ENCODE peak calls at places on chromosomes 4 and X, in seven cellular contexts. One of them, this sample, is unnamed.

GRCh38 chr4:1685604-1686150 is 1.6 kb upstream of the FAM53A start:
- DNase-seq in dorsolateral prefrontal cortex: no peak
- DNase-seq in SIG-M5: no peak
- DNase-seq in activated naive CD8-positive, alpha-beta T cell treated with anti-CD3 and anti-CD28 coated beads, Interleukin-2, amount 50 U/mL, for 24 hours: no peak
- DNase-seq in RWPE1: no peak
- DNase-seq in WTC11: no peak
- DNase-seq in T follicular helper cell: no peak
- DNase-seq in this sample: no peak

GRCh38 chr4:128863314-128864075 is 54.0 kb downstream of the JADE1 start:
- DNase-seq in SIG-M5: no peak
- DNase-seq in activated naive CD8-positive, alpha-beta T cell treated with anti-CD3 and anti-CD28 coated beads, Interleukin-2, amount 50 U/mL, for 24 hours: peak; percentile 71
- DNase-seq in dorsolateral prefrontal cortex: peak; percentile 70
- DNase-seq in WTC11: peak; percentile 90
- DNase-seq in RWPE1: peak; percentile 58
- DNase-seq in T follicular helper cell: peak; percentile 53
- DNase-seq in this sample: peak; percentile 53

GRCh38 chr4:8340721-8341680 is 71.4 kb downstream of the HTRA3 start:
- DNase-seq in activated naive CD8-positive, alpha-beta T cell treated with anti-CD3 and anti-CD28 coated beads, Interleukin-2, amount 50 U/mL, for 24 hours: no peak
- DNase-seq in SIG-M5: no peak
- DNase-seq in WTC11: no peak
- DNase-seq in RWPE1: no peak
- DNase-seq in dorsolateral prefrontal cortex: peak; percentile 32
- DNase-seq in T follicular helper cell: no peak
- DNase-seq in this sample: peak; percentile 20

GRCh38 chr4:111797455-111798163 is 347.6 kb upstream of the FAM241A start:
- DNase-seq in RWPE1: no peak
- DNase-seq in SIG-M5: no peak
- DNase-seq in WTC11: no peak
- DNase-seq in activated naive CD8-positive, alpha-beta T cell treated with anti-CD3 and anti-CD28 coated beads, Interleukin-2, amount 50 U/mL, for 24 hours: no peak
- DNase-seq in dorsolateral prefrontal cortex: no peak
- DNase-seq in T follicular helper cell: no peak
- DNase-seq in this sample: no peak

GRCh38 chr4:76342803-76343202 is 36.3 kb downstream of the STBD1 start:
- DNase-seq in T follicular helper cell: no peak
- DNase-seq in WTC11: no peak
- DNase-seq in dorsolateral prefrontal cortex: no peak
- DNase-seq in RWPE1: no peak
- DNase-seq in activated naive CD8-positive, alpha-beta T cell treated with anti-CD3 and anti-CD28 coated beads, Interleukin-2, amount 50 U/mL, for 24 hours: no peak
- DNase-seq in SIG-M5: no peak
- DNase-seq in this sample: no peak

GRCh38 chrX:11766487-11766886 is 8.4 kb downstream of the MSL3 start:
- DNase-seq in RWPE1: no peak
- DNase-seq in dorsolateral prefrontal cortex: no peak
- DNase-seq in WTC11: no peak
- DNase-seq in SIG-M5: no peak
- DNase-seq in activated naive CD8-positive, alpha-beta T cell treated with anti-CD3 and anti-CD28 coated beads, Interleukin-2, amount 50 U/mL, for 24 hours: no peak
- DNase-seq in T follicular helper cell: peak; percentile 12
- DNase-seq in this sample: no peak

GRCh38 chr4:125244848-125245450 is 69.8 kb upstream of the FAT4 start:
- DNase-seq in activated naive CD8-positive, alpha-beta T cell treated with anti-CD3 and anti-CD28 coated beads, Interleukin-2, amount 50 U/mL, for 24 hours: no peak
- DNase-seq in RWPE1: peak; percentile 12
- DNase-seq in SIG-M5: no peak
- DNase-seq in WTC11: no peak
- DNase-seq in T follicular helper cell: no peak
- DNase-seq in dorsolateral prefrontal cortex: no peak
- DNase-seq in this sample: no peak

GRCh38 chrX:154047266-154047665 is 27.6 kb upstream of the IRAK1 start:
- DNase-seq in activated naive CD8-positive, alpha-beta T cell treated with anti-CD3 and anti-CD28 coated beads, Interleukin-2, amount 50 U/mL, for 24 hours: no peak
- DNase-seq in WTC11: no peak
- DNase-seq in RWPE1: no peak
- DNase-seq in SIG-M5: no peak
- DNase-seq in T follicular helper cell: no peak
- DNase-seq in dorsolateral prefrontal cortex: no peak
- DNase-seq in this sample: no peak

GRCh38 chr4:75924309-75924708 is 16.5 kb downstream of the NAAA start:
- DNase-seq in WTC11: no peak
- DNase-seq in T follicular helper cell: no peak
- DNase-seq in RWPE1: no peak
- DNase-seq in dorsolateral prefrontal cortex: no peak
- DNase-seq in SIG-M5: no peak
- DNase-seq in activated naive CD8-positive, alpha-beta T cell treated with anti-CD3 and anti-CD28 coated beads, Interleukin-2, amount 50 U/mL, for 24 hours: no peak
- DNase-seq in this sample: no peak

GRCh38 chr4:186132577-186133277 is 28.2 kb downstream of the FAM149A start:
- DNase-seq in dorsolateral prefrontal cortex: no peak
- DNase-seq in T follicular helper cell: no peak
- DNase-seq in activated naive CD8-positive, alpha-beta T cell treated with anti-CD3 and anti-CD28 coated beads, Interleukin-2, amount 50 U/mL, for 24 hours: no peak
- DNase-seq in SIG-M5: no peak
- DNase-seq in WTC11: peak; percentile 59
- DNase-seq in RWPE1: peak; percentile 38
- DNase-seq in this sample: no peak

GRCh38 chrX:43065978-43066377 is 288.0 kb upstream of the PPP1R2C start:
- DNase-seq in activated naive CD8-positive, alpha-beta T cell treated with anti-CD3 and anti-CD28 coated beads, Interleukin-2, amount 50 U/mL, for 24 hours: no peak
- DNase-seq in WTC11: no peak
- DNase-seq in T follicular helper cell: no peak
- DNase-seq in SIG-M5: no peak
- DNase-seq in dorsolateral prefrontal cortex: no peak
- DNase-seq in RWPE1: no peak
- DNase-seq in this sample: no peak

GRCh38 chrX:1483843-1484637 is 31.3 kb upstream of the ASMTL start:
- DNase-seq in T follicular helper cell: no peak
- DNase-seq in WTC11: no peak
- DNase-seq in SIG-M5: no peak
- DNase-seq in RWPE1: no peak
- DNase-seq in activated naive CD8-positive, alpha-beta T cell treated with anti-CD3 and anti-CD28 coated beads, Interleukin-2, amount 50 U/mL, for 24 hours: peak; percentile 21
- DNase-seq in dorsolateral prefrontal cortex: no peak
- DNase-seq in this sample: no peak

GRCh38 chr4:3290476-3290875 is 2.3 kb upstream of the RGS12 start:
- DNase-seq in WTC11: peak; percentile 5
- DNase-seq in SIG-M5: no peak
- DNase-seq in RWPE1: no peak
- DNase-seq in activated naive CD8-positive, alpha-beta T cell treated with anti-CD3 and anti-CD28 coated beads, Interleukin-2, amount 50 U/mL, for 24 hours: no peak
- DNase-seq in dorsolateral prefrontal cortex: no peak
- DNase-seq in T follicular helper cell: no peak
- DNase-seq in this sample: no peak

GRCh38 chr4:53012738-53013137 is 150.6 kb downstream of the RASL11B start:
- DNase-seq in RWPE1: no peak
- DNase-seq in activated naive CD8-positive, alpha-beta T cell treated with anti-CD3 and anti-CD28 coated beads, Interleukin-2, amount 50 U/mL, for 24 hours: no peak
- DNase-seq in T follicular helper cell: no peak
- DNase-seq in WTC11: no peak
- DNase-seq in dorsolateral prefrontal cortex: no peak
- DNase-seq in SIG-M5: no peak
- DNase-seq in this sample: no peak

GRCh38 chr4:122481766-122482405 is 25.4 kb upstream of the IL2 start:
- DNase-seq in T follicular helper cell: no peak
- DNase-seq in SIG-M5: no peak
- DNase-seq in RWPE1: no peak
- DNase-seq in WTC11: no peak
- DNase-seq in activated naive CD8-positive, alpha-beta T cell treated with anti-CD3 and anti-CD28 coated beads, Interleukin-2, amount 50 U/mL, for 24 hours: no peak
- DNase-seq in dorsolateral prefrontal cortex: no peak
- DNase-seq in this sample: no peak

GRCh38 chr4:174697164-174697563 is 131.9 kb downstream of the GLRA3 start:
- DNase-seq in dorsolateral prefrontal cortex: no peak
- DNase-seq in SIG-M5: no peak
- DNase-seq in T follicular helper cell: no peak
- DNase-seq in WTC11: no peak
- DNase-seq in activated naive CD8-positive, alpha-beta T cell treated with anti-CD3 and anti-CD28 coated beads, Interleukin-2, amount 50 U/mL, for 24 hours: no peak
- DNase-seq in RWPE1: no peak
- DNase-seq in this sample: no peak

GRCh38 chr4:16745009-16745408 is 153.4 kb downstream of the LDB2 start:
- DNase-seq in dorsolateral prefrontal cortex: no peak
- DNase-seq in WTC11: no peak
- DNase-seq in SIG-M5: no peak
- DNase-seq in T follicular helper cell: no peak
- DNase-seq in RWPE1: no peak
- DNase-seq in activated naive CD8-positive, alpha-beta T cell treated with anti-CD3 and anti-CD28 coated beads, Interleukin-2, amount 50 U/mL, for 24 hours: no peak
- DNase-seq in this sample: peak; percentile 11

GRCh38 chr4:77777135-77777777 is 41.9 kb downstream of the CNOT6L start:
- DNase-seq in SIG-M5: no peak
- DNase-seq in WTC11: no peak
- DNase-seq in activated naive CD8-positive, alpha-beta T cell treated with anti-CD3 and anti-CD28 coated beads, Interleukin-2, amount 50 U/mL, for 24 hours: no peak
- DNase-seq in T follicular helper cell: no peak
- DNase-seq in RWPE1: no peak
- DNase-seq in dorsolateral prefrontal cortex: no peak
- DNase-seq in this sample: no peak

GRCh38 chr4:61663310-61663709 is 463.2 kb downstream of the ADGRL3 start:
- DNase-seq in T follicular helper cell: no peak
- DNase-seq in dorsolateral prefrontal cortex: no peak
- DNase-seq in WTC11: no peak
- DNase-seq in activated naive CD8-positive, alpha-beta T cell treated with anti-CD3 and anti-CD28 coated beads, Interleukin-2, amount 50 U/mL, for 24 hours: no peak
- DNase-seq in SIG-M5: no peak
- DNase-seq in RWPE1: no peak
- DNase-seq in this sample: no peak

GRCh38 chr4:152273343-152273742 is 262.5 kb downstream of the FBXW7 start:
- DNase-seq in T follicular helper cell: no peak
- DNase-seq in SIG-M5: no peak
- DNase-seq in dorsolateral prefrontal cortex: no peak
- DNase-seq in RWPE1: peak; percentile 55
- DNase-seq in WTC11: no peak
- DNase-seq in activated naive CD8-positive, alpha-beta T cell treated with anti-CD3 and anti-CD28 coated beads, Interleukin-2, amount 50 U/mL, for 24 hours: no peak
- DNase-seq in this sample: no peak

GRCh38 chrX:37846934-37847732 is at the start of gene DYNLT3:
- DNase-seq in dorsolateral prefrontal cortex: peak; percentile 64
- DNase-seq in WTC11: peak; percentile 76
- DNase-seq in T follicular helper cell: peak; percentile 68
- DNase-seq in SIG-M5: no peak
- DNase-seq in RWPE1: peak; percentile 49
- DNase-seq in activated naive CD8-positive, alpha-beta T cell treated with anti-CD3 and anti-CD28 coated beads, Interleukin-2, amount 50 U/mL, for 24 hours: peak; percentile 76
- DNase-seq in this sample: peak; percentile 35

GRCh38 chrX:133645977-133646750 is 230.9 kb upstream of the GPC4 start:
- DNase-seq in dorsolateral prefrontal cortex: no peak
- DNase-seq in SIG-M5: no peak
- DNase-seq in activated naive CD8-positive, alpha-beta T cell treated with anti-CD3 and anti-CD28 coated beads, Interleukin-2, amount 50 U/mL, for 24 hours: no peak
- DNase-seq in T follicular helper cell: no peak
- DNase-seq in WTC11: no peak
- DNase-seq in RWPE1: peak; percentile 30
- DNase-seq in this sample: no peak

GRCh38 chr4:24235609-24236008 is 345.8 kb upstream of the PPARGC1A start:
- DNase-seq in dorsolateral prefrontal cortex: no peak
- DNase-seq in activated naive CD8-positive, alpha-beta T cell treated with anti-CD3 and anti-CD28 coated beads, Interleukin-2, amount 50 U/mL, for 24 hours: no peak
- DNase-seq in SIG-M5: no peak
- DNase-seq in WTC11: no peak
- DNase-seq in RWPE1: no peak
- DNase-seq in T follicular helper cell: no peak
- DNase-seq in this sample: no peak

GRCh38 chrX:121579016-121579760 is 531.8 kb downstream of the GLUD2 start:
- DNase-seq in RWPE1: no peak
- DNase-seq in dorsolateral prefrontal cortex: no peak
- DNase-seq in WTC11: no peak
- DNase-seq in activated naive CD8-positive, alpha-beta T cell treated with anti-CD3 and anti-CD28 coated beads, Interleukin-2, amount 50 U/mL, for 24 hours: no peak
- DNase-seq in T follicular helper cell: no peak
- DNase-seq in SIG-M5: no peak
- DNase-seq in this sample: no peak

GRCh38 chr4:140113653-140114052 is 40.3 kb downstream of the MAML3 start:
- DNase-seq in activated naive CD8-positive, alpha-beta T cell treated with anti-CD3 and anti-CD28 coated beads, Interleukin-2, amount 50 U/mL, for 24 hours: no peak
- DNase-seq in dorsolateral prefrontal cortex: no peak
- DNase-seq in T follicular helper cell: no peak
- DNase-seq in SIG-M5: no peak
- DNase-seq in RWPE1: no peak
- DNase-seq in WTC11: no peak
- DNase-seq in this sample: no peak

GRCh38 chr4:145732001-145732400 is 52.1 kb downstream of the C4orf51 start:
- DNase-seq in T follicular helper cell: no peak
- DNase-seq in WTC11: no peak
- DNase-seq in activated naive CD8-positive, alpha-beta T cell treated with anti-CD3 and anti-CD28 coated beads, Interleukin-2, amount 50 U/mL, for 24 hours: no peak
- DNase-seq in dorsolateral prefrontal cortex: no peak
- DNase-seq in SIG-M5: no peak
- DNase-seq in RWPE1: no peak
- DNase-seq in this sample: no peak

GRCh38 chr4:183658362-183659028 is 490 bp downstream of the RWDD4 start:
- DNase-seq in activated naive CD8-positive, alpha-beta T cell treated with anti-CD3 and anti-CD28 coated beads, Interleukin-2, amount 50 U/mL, for 24 hours: peak; percentile 20
- DNase-seq in dorsolateral prefrontal cortex: no peak
- DNase-seq in RWPE1: peak; percentile 45
- DNase-seq in T follicular helper cell: no peak
- DNase-seq in WTC11: peak; percentile 18
- DNase-seq in SIG-M5: no peak
- DNase-seq in this sample: peak; percentile 39

GRCh38 chr4:111066447-111066846 is 443.6 kb upstream of the PITX2 start:
- DNase-seq in dorsolateral prefrontal cortex: no peak
- DNase-seq in activated naive CD8-positive, alpha-beta T cell treated with anti-CD3 and anti-CD28 coated beads, Interleukin-2, amount 50 U/mL, for 24 hours: no peak
- DNase-seq in T follicular helper cell: no peak
- DNase-seq in RWPE1: no peak
- DNase-seq in WTC11: no peak
- DNase-seq in SIG-M5: no peak
- DNase-seq in this sample: no peak

GRCh38 chr4:66073961-66074360 is 403.7 kb upstream of the EPHA5 start:
- DNase-seq in RWPE1: no peak
- DNase-seq in T follicular helper cell: no peak
- DNase-seq in WTC11: no peak
- DNase-seq in activated naive CD8-positive, alpha-beta T cell treated with anti-CD3 and anti-CD28 coated beads, Interleukin-2, amount 50 U/mL, for 24 hours: no peak
- DNase-seq in dorsolateral prefrontal cortex: no peak
- DNase-seq in SIG-M5: no peak
- DNase-seq in this sample: no peak

GRCh38 chr4:135354876-135355275 is 1153.3 kb upstream of the PABPC4L start:
- DNase-seq in WTC11: no peak
- DNase-seq in dorsolateral prefrontal cortex: no peak
- DNase-seq in RWPE1: no peak
- DNase-seq in activated naive CD8-positive, alpha-beta T cell treated with anti-CD3 and anti-CD28 coated beads, Interleukin-2, amount 50 U/mL, for 24 hours: no peak
- DNase-seq in SIG-M5: no peak
- DNase-seq in T follicular helper cell: no peak
- DNase-seq in this sample: no peak

GRCh38 chrX:139204903-139205667 is 325.5 kb upstream of the F9 start:
- DNase-seq in activated naive CD8-positive, alpha-beta T cell treated with anti-CD3 and anti-CD28 coated beads, Interleukin-2, amount 50 U/mL, for 24 hours: peak; percentile 4
- DNase-seq in SIG-M5: no peak
- DNase-seq in WTC11: peak; percentile 62
- DNase-seq in dorsolateral prefrontal cortex: peak; percentile 10
- DNase-seq in RWPE1: peak; percentile 8
- DNase-seq in T follicular helper cell: no peak
- DNase-seq in this sample: no peak

GRCh38 chr4:41216294-41217019 is 2.1 kb upstream of the APBB2 start:
- DNase-seq in activated naive CD8-positive, alpha-beta T cell treated with anti-CD3 and anti-CD28 coated beads, Interleukin-2, amount 50 U/mL, for 24 hours: peak; percentile 70
- DNase-seq in SIG-M5: no peak
- DNase-seq in WTC11: peak; percentile 80
- DNase-seq in RWPE1: peak; percentile 94
- DNase-seq in dorsolateral prefrontal cortex: peak; percentile 58
- DNase-seq in T follicular helper cell: peak; percentile 22
- DNase-seq in this sample: peak; percentile 31

GRCh38 chrX:128460835-128461234 is 408.6 kb upstream of the ACTRT1 start:
- DNase-seq in WTC11: no peak
- DNase-seq in RWPE1: no peak
- DNase-seq in T follicular helper cell: no peak
- DNase-seq in activated naive CD8-positive, alpha-beta T cell treated with anti-CD3 and anti-CD28 coated beads, Interleukin-2, amount 50 U/mL, for 24 hours: no peak
- DNase-seq in dorsolateral prefrontal cortex: no peak
- DNase-seq in SIG-M5: no peak
- DNase-seq in this sample: no peak

GRCh38 chrX:133608406-133608805 is 193.1 kb upstream of the GPC4 start:
- DNase-seq in T follicular helper cell: no peak
- DNase-seq in RWPE1: no peak
- DNase-seq in SIG-M5: no peak
- DNase-seq in WTC11: no peak
- DNase-seq in activated naive CD8-positive, alpha-beta T cell treated with anti-CD3 and anti-CD28 coated beads, Interleukin-2, amount 50 U/mL, for 24 hours: no peak
- DNase-seq in dorsolateral prefrontal cortex: no peak
- DNase-seq in this sample: no peak

GRCh38 chr4:40262079-40262528 is 65.3 kb downstream of the RHOH start:
- DNase-seq in T follicular helper cell: no peak
- DNase-seq in dorsolateral prefrontal cortex: no peak
- DNase-seq in SIG-M5: no peak
- DNase-seq in WTC11: no peak
- DNase-seq in RWPE1: no peak
- DNase-seq in activated naive CD8-positive, alpha-beta T cell treated with anti-CD3 and anti-CD28 coated beads, Interleukin-2, amount 50 U/mL, for 24 hours: no peak
- DNase-seq in this sample: no peak

GRCh38 chr4:13984996-13985780 is 357.7 kb upstream of the BOD1L1 start:
- DNase-seq in dorsolateral prefrontal cortex: no peak
- DNase-seq in T follicular helper cell: no peak
- DNase-seq in WTC11: no peak
- DNase-seq in SIG-M5: no peak
- DNase-seq in RWPE1: no peak
- DNase-seq in activated naive CD8-positive, alpha-beta T cell treated with anti-CD3 and anti-CD28 coated beads, Interleukin-2, amount 50 U/mL, for 24 hours: no peak
- DNase-seq in this sample: no peak

GRCh38 chr4:51906167-51906647 is 63.3 kb downstream of the DCUN1D4 start:
- DNase-seq in RWPE1: no peak
- DNase-seq in T follicular helper cell: no peak
- DNase-seq in dorsolateral prefrontal cortex: no peak
- DNase-seq in WTC11: no peak
- DNase-seq in activated naive CD8-positive, alpha-beta T cell treated with anti-CD3 and anti-CD28 coated beads, Interleukin-2, amount 50 U/mL, for 24 hours: no peak
- DNase-seq in SIG-M5: peak; percentile 73
- DNase-seq in this sample: no peak

GRCh38 chrX:39729834-39730670 is 367.7 kb downstream of the BCOR start:
- DNase-seq in dorsolateral prefrontal cortex: no peak
- DNase-seq in activated naive CD8-positive, alpha-beta T cell treated with anti-CD3 and anti-CD28 coated beads, Interleukin-2, amount 50 U/mL, for 24 hours: no peak
- DNase-seq in T follicular helper cell: no peak
- DNase-seq in RWPE1: no peak
- DNase-seq in WTC11: peak; percentile 21
- DNase-seq in SIG-M5: no peak
- DNase-seq in this sample: peak; percentile 18

This sample was measured in C1 segment of cervical spinal cord.